ENCODE peak calls at places on chromosomes 4 and X, in six cellular contexts. One of them, this sample, is unnamed.
A peak's percentile ranks its signal among the peaks of the same experiment; 100 is the strongest.

GRCh38 chr4:96675916-96676315 is 836.0 kb downstream of the PDHA2 start:
- DNase-seq in lung: no peak
- DNase-seq in A549: no peak
- DNase-seq in H1: no peak
- DNase-seq in pancreas: no peak
- DNase-seq in CD8-positive, alpha-beta T cell: no peak
- DNase-seq in this sample: no peak

GRCh38 chr4:128461300-128462103 is 173.9 kb upstream of the PGRMC2 start:
- DNase-seq in A549: peak; percentile 71
- DNase-seq in H1: no peak
- DNase-seq in lung: no peak
- DNase-seq in CD8-positive, alpha-beta T cell: no peak
- DNase-seq in pancreas: no peak
- DNase-seq in this sample: no peak

GRCh38 chr4:140094701-140095420 is 59.1 kb downstream of the MAML3 start:
- DNase-seq in H1: peak; percentile 59
- DNase-seq in CD8-positive, alpha-beta T cell: peak; percentile 61
- DNase-seq in A549: peak; percentile 83
- DNase-seq in pancreas: peak; percentile 80
- DNase-seq in lung: peak; percentile 49
- DNase-seq in this sample: no peak

GRCh38 chrX:12702509-12703091 is 88.6 kb upstream of the PRPS2 start:
- DNase-seq in H1: peak; percentile 60
- DNase-seq in pancreas: no peak
- DNase-seq in lung: no peak
- DNase-seq in A549: peak; percentile 17
- DNase-seq in CD8-positive, alpha-beta T cell: no peak
- DNase-seq in this sample: no peak

GRCh38 chrX:152926923-152927322 is 29.1 kb downstream of the ZNF185 start:
- DNase-seq in lung: no peak
- DNase-seq in A549: no peak
- DNase-seq in CD8-positive, alpha-beta T cell: no peak
- DNase-seq in pancreas: peak; percentile 30
- DNase-seq in H1: no peak
- DNase-seq in this sample: no peak

GRCh38 chrX:31128849-31129248 is 57.0 kb upstream of the FTHL17 start:
- DNase-seq in H1: no peak
- DNase-seq in CD8-positive, alpha-beta T cell: no peak
- DNase-seq in pancreas: no peak
- DNase-seq in lung: no peak
- DNase-seq in A549: no peak
- DNase-seq in this sample: no peak

GRCh38 chr4:90357117-90357710 is 230.0 kb downstream of the CCSER1 start:
- DNase-seq in pancreas: no peak
- DNase-seq in CD8-positive, alpha-beta T cell: no peak
- DNase-seq in A549: peak; percentile 71
- DNase-seq in H1: no peak
- DNase-seq in lung: no peak
- DNase-seq in this sample: no peak

GRCh38 chrX:115174548-115174947 is 14.7 kb upstream of the RBMXL3 start:
- DNase-seq in pancreas: no peak
- DNase-seq in H1: no peak
- DNase-seq in lung: no peak
- DNase-seq in CD8-positive, alpha-beta T cell: no peak
- DNase-seq in A549: no peak
- DNase-seq in this sample: no peak

GRCh38 chr4:179766938-179767337 is 2324.7 kb upstream of the AGA start:
- DNase-seq in A549: no peak
- DNase-seq in CD8-positive, alpha-beta T cell: no peak
- DNase-seq in H1: no peak
- DNase-seq in pancreas: no peak
- DNase-seq in lung: no peak
- DNase-seq in this sample: no peak

GRCh38 chr4:76306882-76307669 is 543 bp downstream of the STBD1 start:
- DNase-seq in lung: peak; percentile 68
- DNase-seq in pancreas: peak; percentile 86
- DNase-seq in A549: peak; percentile 68
- DNase-seq in H1: peak; percentile 85
- DNase-seq in CD8-positive, alpha-beta T cell: peak; percentile 53
- DNase-seq in this sample: no peak

GRCh38 chrX:155774387-155774786 is 106.8 kb upstream of the VAMP7 start:
- DNase-seq in CD8-positive, alpha-beta T cell: no peak
- DNase-seq in lung: no peak
- DNase-seq in A549: no peak
- DNase-seq in H1: no peak
- DNase-seq in pancreas: peak; percentile 24
- DNase-seq in this sample: no peak

DNA sequence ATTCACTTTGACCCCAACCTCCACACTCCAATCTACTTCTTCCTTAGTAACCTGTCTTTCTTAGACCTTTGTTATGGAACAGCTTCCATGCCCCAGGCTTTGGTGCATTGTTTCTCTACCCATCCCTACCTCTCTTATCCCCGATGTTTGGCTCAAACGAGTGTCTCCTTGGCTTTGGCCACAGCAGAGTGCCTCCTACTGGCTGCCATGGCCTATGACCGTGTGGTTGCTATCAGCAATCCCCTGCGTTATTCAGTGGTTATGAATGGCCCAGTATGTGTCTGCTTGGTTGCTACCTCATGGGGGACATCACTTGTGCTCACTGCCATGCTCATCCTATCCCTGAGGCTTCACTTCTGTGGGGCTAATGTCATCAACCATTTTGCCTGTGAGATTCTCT is 344 bp downstream of the OR13H1 start:
- DNase-seq in A549: no peak
- DNase-seq in CD8-positive, alpha-beta T cell: no peak
- DNase-seq in lung: no peak
- DNase-seq in H1: no peak
- DNase-seq in pancreas: no peak
- DNase-seq in this sample: no peak
- TF ChIP-seq CTCF in A549: no peak
- TF ChIP-seq CTCF in CD8-positive, alpha-beta T cell: no peak
- TF ChIP-seq CTCF in lung: no peak
- TF ChIP-seq CTCF in H1: no peak
- TF ChIP-seq CTCF in pancreas: no peak
- TF ChIP-seq CTCF in this sample: no peak

GRCh38 chr4:35939746-35940145 is 304.6 kb downstream of the ARAP2 start:
- DNase-seq in A549: no peak
- DNase-seq in pancreas: no peak
- DNase-seq in H1: no peak
- DNase-seq in CD8-positive, alpha-beta T cell: no peak
- DNase-seq in lung: no peak
- DNase-seq in this sample: no peak

DNA sequence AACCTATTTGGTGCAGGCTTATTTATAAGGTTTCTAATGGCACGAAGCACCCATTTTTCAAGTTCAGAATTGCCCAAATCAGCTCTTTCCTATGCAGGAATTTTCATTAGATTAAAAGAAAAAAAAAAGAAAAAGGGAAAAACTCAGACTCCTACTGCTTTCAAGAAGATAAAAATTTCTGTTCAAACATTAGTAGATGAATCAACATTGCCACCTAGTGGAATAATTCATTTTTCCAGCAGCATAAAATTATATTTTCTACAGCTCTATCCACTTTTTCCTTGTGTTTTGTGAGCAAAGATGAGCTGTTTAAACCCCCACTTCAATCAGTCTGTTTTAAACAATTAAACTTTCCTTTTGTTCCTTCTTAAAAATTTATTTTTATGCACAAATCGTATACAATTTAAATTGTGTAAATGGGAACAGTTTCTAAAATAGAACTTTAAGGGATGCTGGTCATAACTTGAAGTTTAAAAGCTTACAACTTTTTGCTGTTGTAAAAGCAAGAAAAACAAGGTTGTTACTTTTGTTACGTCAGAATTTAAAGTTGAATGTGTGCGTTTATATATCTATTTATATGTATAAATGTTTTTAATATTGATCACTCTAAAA is 309.8 kb downstream of the ARAP2 start:
- DNase-seq in CD8-positive, alpha-beta T cell: no peak
- DNase-seq in H1: no peak
- DNase-seq in lung: no peak
- DNase-seq in pancreas: no peak
- DNase-seq in A549: peak; percentile 9
- DNase-seq in this sample: no peak
- H3K4me3 ChIP-seq in CD8-positive, alpha-beta T cell: no peak overlapping the region
- H3K4me3 ChIP-seq in H1: no peak overlapping the region
- H3K4me3 ChIP-seq in lung: no peak overlapping the region
- H3K4me3 ChIP-seq in pancreas: no peak overlapping the region
- H3K4me3 ChIP-seq in A549: no peak overlapping the region
- H3K4me3 ChIP-seq in this sample: no peak overlapping the region

GRCh38 chr4:31674313-31674947 is 954.3 kb downstream of the PCDH7 start:
- DNase-seq in pancreas: no peak
- DNase-seq in CD8-positive, alpha-beta T cell: no peak
- DNase-seq in A549: no peak
- DNase-seq in H1: no peak
- DNase-seq in lung: no peak
- DNase-seq in this sample: no peak
- TF ChIP-seq CTCF in pancreas: peak; percentile 11
- TF ChIP-seq CTCF in CD8-positive, alpha-beta T cell: no peak
- TF ChIP-seq CTCF in A549: no peak
- TF ChIP-seq CTCF in H1: peak; percentile 33
- TF ChIP-seq CTCF in lung: no peak
- TF ChIP-seq CTCF in this sample: peak; percentile 4

GRCh38 chr4:19034089-19034488 is 1012.5 kb upstream of the LCORL start:
- DNase-seq in CD8-positive, alpha-beta T cell: no peak
- DNase-seq in pancreas: no peak
- DNase-seq in H1: no peak
- DNase-seq in lung: no peak
- DNase-seq in A549: no peak
- DNase-seq in this sample: no peak

GRCh38 chr4:19039816-19040215 is 1018.3 kb upstream of the LCORL start:
- DNase-seq in H1: no peak
- DNase-seq in A549: no peak
- DNase-seq in CD8-positive, alpha-beta T cell: no peak
- DNase-seq in lung: no peak
- DNase-seq in pancreas: no peak
- DNase-seq in this sample: no peak

GRCh38 chr4:19038231-19038630 is 1016.7 kb upstream of the LCORL start:
- DNase-seq in CD8-positive, alpha-beta T cell: no peak
- DNase-seq in lung: no peak
- DNase-seq in H1: no peak
- DNase-seq in pancreas: no peak
- DNase-seq in A549: no peak
- DNase-seq in this sample: no peak
- H3K4me3 ChIP-seq in CD8-positive, alpha-beta T cell: no peak overlapping the region
- H3K4me3 ChIP-seq in lung: no peak overlapping the region
- H3K4me3 ChIP-seq in H1: no peak overlapping the region
- H3K4me3 ChIP-seq in pancreas: no peak overlapping the region
- H3K4me3 ChIP-seq in A549: no peak overlapping the region
- H3K4me3 ChIP-seq in this sample: no peak overlapping the region

DNA sequence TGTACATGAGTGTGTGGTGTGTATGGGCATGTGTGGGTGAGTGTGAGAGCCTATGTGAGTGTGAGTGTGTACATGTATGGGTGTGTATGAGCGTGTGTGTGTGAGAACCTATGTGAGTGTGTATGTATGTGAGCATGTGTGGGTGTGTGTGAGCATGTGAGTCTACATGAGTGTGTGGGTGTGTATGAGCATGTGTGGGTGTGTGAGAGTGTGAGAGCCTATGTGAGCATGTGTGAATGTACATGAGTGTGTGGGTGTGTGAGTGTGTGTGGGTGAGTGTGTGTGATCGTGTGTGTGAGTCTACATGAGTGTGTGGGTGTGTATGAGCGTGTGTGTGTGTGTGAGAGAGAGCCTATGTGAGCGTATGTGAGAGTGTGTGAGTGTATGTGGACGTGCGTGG is 205.4 kb upstream of the PSAPL1 start:
- DNase-seq in CD8-positive, alpha-beta T cell: no peak
- DNase-seq in H1: no peak
- DNase-seq in pancreas: no peak
- DNase-seq in lung: no peak
- DNase-seq in A549: no peak
- DNase-seq in this sample: no peak
- TF ChIP-seq CTCF in CD8-positive, alpha-beta T cell: no peak
- TF ChIP-seq CTCF in H1: no peak
- TF ChIP-seq CTCF in pancreas: no peak
- TF ChIP-seq CTCF in lung: no peak
- TF ChIP-seq CTCF in A549: no peak
- TF ChIP-seq CTCF in this sample: no peak

GRCh38 chr4:21858971-21859370 is 89.6 kb downstream of the KCNIP4 start:
- DNase-seq in pancreas: no peak
- DNase-seq in lung: no peak
- DNase-seq in CD8-positive, alpha-beta T cell: no peak
- DNase-seq in H1: no peak
- DNase-seq in A549: no peak
- DNase-seq in this sample: no peak

GRCh38 chr4:21856301-21856700 is 92.3 kb downstream of the KCNIP4 start:
- DNase-seq in pancreas: peak; percentile 42
- DNase-seq in H1: no peak
- DNase-seq in A549: no peak
- DNase-seq in lung: no peak
- DNase-seq in CD8-positive, alpha-beta T cell: no peak
- DNase-seq in this sample: no peak

DNA sequence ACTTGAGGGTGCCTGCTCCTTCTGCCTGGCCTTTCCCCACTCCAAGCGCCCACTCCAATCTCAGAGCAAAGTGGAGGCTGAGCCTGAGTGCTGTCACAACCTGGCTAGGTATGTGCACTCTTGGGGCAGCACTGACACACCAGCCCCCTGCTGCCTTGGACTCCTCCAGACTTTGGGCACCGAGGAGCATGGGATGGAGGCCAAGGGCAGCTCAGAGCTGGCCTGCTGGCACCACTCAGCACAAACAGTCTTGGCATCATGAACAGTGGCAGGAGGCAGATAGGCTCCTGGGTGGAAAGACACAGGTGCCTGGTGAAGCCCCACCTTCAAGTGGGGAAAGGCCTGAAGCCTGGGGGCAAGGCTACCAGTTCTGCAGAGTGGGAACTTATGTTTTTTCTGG is 91.8 kb downstream of the KCNIP4 start:
- DNase-seq in A549: no peak
- DNase-seq in H1: no peak
- DNase-seq in CD8-positive, alpha-beta T cell: no peak
- DNase-seq in lung: no peak
- DNase-seq in pancreas: peak; percentile 40
- DNase-seq in this sample: no peak
- H3K4me3 ChIP-seq in A549: no peak overlapping the region
- H3K4me3 ChIP-seq in H1: no peak overlapping the region
- H3K4me3 ChIP-seq in CD8-positive, alpha-beta T cell: no peak overlapping the region
- H3K4me3 ChIP-seq in lung: no peak overlapping the region
- H3K4me3 ChIP-seq in pancreas: no peak overlapping the region
- H3K4me3 ChIP-seq in this sample: no peak overlapping the region

DNA sequence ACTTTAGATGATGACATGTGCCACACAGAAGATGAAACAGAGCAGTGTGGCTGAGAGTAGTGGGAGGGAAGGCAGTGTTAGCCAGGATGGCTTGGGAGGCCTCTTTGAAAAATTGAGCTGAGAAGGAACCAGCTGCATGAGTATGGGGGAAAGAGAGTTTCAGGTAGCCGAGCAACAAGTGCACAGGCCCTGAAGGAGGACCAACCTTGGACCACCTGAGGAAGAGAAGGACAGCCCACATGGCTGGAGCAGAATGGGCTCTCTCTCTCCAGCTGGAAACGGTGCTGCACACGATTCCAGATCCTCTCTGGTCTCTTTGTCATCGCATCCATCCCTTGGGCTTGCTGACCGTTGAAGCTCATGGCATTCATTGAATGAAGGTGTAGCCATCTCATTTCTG is 23.9 kb upstream of the BCOR start:
- DNase-seq in pancreas: no peak
- DNase-seq in A549: no peak
- DNase-seq in CD8-positive, alpha-beta T cell: no peak
- DNase-seq in lung: no peak
- DNase-seq in H1: no peak
- DNase-seq in this sample: no peak
- TF ChIP-seq CTCF in pancreas: no peak
- TF ChIP-seq CTCF in A549: no peak
- TF ChIP-seq CTCF in CD8-positive, alpha-beta T cell: no peak
- TF ChIP-seq CTCF in lung: no peak
- TF ChIP-seq CTCF in H1: no peak
- TF ChIP-seq CTCF in this sample: no peak

This sample was measured in GM12864.